ENCODE peak calls at places on chromosomes 1 and 21, in four cellular contexts. M is left lung, U is aorta, X is lower lobe of right lung. R is an unnamed sample.

GRCh38 chr1:221695346-221695745 is 46.5 kb downstream of the DUSP10 start:
- DNase-seq in M (no peak), U (no peak), X (no peak), R (no peak)

GRCh38 chr21:39020751-39021474 is 162.3 kb downstream of the PSMG1 start:
- DNase-seq in M (peak; percentile 64), U (no peak), X (peak; percentile 62), R (no peak)

GRCh38 chr1:167683641-167684502 is 37.9 kb upstream of the MPZL1 start:
- DNase-seq in M (peak; percentile 50), U (peak; percentile 85), X (peak; percentile 66), R (no peak)

GRCh38 chr1:167454304-167454928 is 63.9 kb downstream of the CD247 start:
- DNase-seq in M (peak; percentile 20), U (no peak), X (no peak), R (no peak)

GRCh38 chr1:181714428-181714827 is 231.1 kb downstream of the CACNA1E start:
- DNase-seq in M (no peak), U (no peak), X (no peak), R (no peak)

GRCh38 chr1:33443705-33444180 is 12.8 kb upstream of the PHC2 start:
- DNase-seq in M (no peak), U (no peak), X (no peak), R (no peak)

GRCh38 chr1:26045712-26046312 is at the start of gene SLC30A2:
- DNase-seq in M (no peak), U (peak; percentile 70), X (no peak), R (no peak)

GRCh38 chr1:71047635-71048607 is at the start of gene PTGER3:
- DNase-seq in M (peak; percentile 62), U (peak; percentile 95), X (peak; percentile 82), R (peak; percentile 51)

GRCh38 chr1:185936641-185937040 is 202.4 kb downstream of the HMCN1 start:
- DNase-seq in M (no peak), U (no peak), X (no peak), R (no peak)

GRCh38 chr1:19313636-19313959 is 1.5 kb downstream of the SLC66A1 start:
- DNase-seq in M (no peak), U (no peak), X (no peak), R (peak; percentile 58)

GRCh38 chr1:110672001-110672752 is 2.6 kb downstream of the KCNA3 start:
- DNase-seq in M (no peak), U (no peak), X (no peak), R (peak; percentile 12)

GRCh38 chr1:88701275-88701674 is 17.2 kb downstream of the PKN2 start:
- DNase-seq in M (no peak), U (no peak), X (no peak), R (peak; percentile 7)

GRCh38 chr1:21914880-21915640 is 22.1 kb downstream of the HSPG2 start:
- DNase-seq in M (no peak), U (peak; percentile 89), X (peak; percentile 69), R (peak; percentile 65)
- H3K4me1 ChIP-seq in M (peaks cover 41% of the 10 kb centered on the region), U (peaks cover 9% of the 10 kb centered on the region), X (peaks cover 65% of the 10 kb centered on the region), R (peaks cover 7% of the 10 kb centered on the region)

GRCh38 chr1:152745765-152746444 is 11.9 kb upstream of the KPRP start:
- DNase-seq in M (no peak), U (no peak), X (no peak), R (no peak)

GRCh38 chr1:152745289-152745704 is 12.5 kb upstream of the KPRP start:
- DNase-seq in M (no peak), U (no peak), X (no peak), R (no peak)

GRCh38 chr1:152741656-152742055 is 16.2 kb upstream of the KPRP start:
- DNase-seq in M (no peak), U (no peak), X (no peak), R (no peak)

GRCh38 chr1:152739841-152740240 is 18.0 kb upstream of the KPRP start:
- DNase-seq in M (no peak), U (no peak), X (no peak), R (no peak)

GRCh38 chr1:152743371-152744145 is 14.3 kb upstream of the KPRP start:
- DNase-seq in M (no peak), U (no peak), X (no peak), R (no peak)
- H3K27ac ChIP-seq in M (no peak overlapping the region), U (no peak overlapping the region), X (no peak overlapping the region), R (no peak overlapping the region)

GRCh38 chr1:184388671-184389292 is 2.0 kb downstream of the C1orf21 start:
- DNase-seq in M (no peak), U (no peak), X (no peak), R (no peak)
- H3K4me3 ChIP-seq in M (peak overlapping the region; percentile 86), U (peak overlapping the region; percentile 99), X (peak overlapping the region; percentile 77), R (peak overlapping the region; percentile 94)

GRCh38 chr1:40928699-40929098 is 50.8 kb upstream of the CTPS1 start:
- DNase-seq in M (no peak), U (no peak), X (no peak), R (no peak)

GRCh38 chr1:40931601-40932000 is 47.9 kb upstream of the CTPS1 start:
- DNase-seq in M (no peak), U (no peak), X (no peak), R (no peak)

GRCh38 chr1:40926441-40926840 is 53.1 kb upstream of the CTPS1 start:
- DNase-seq in M (no peak), U (no peak), X (no peak), R (no peak)

GRCh38 chr1:40930174-40930573 is 49.3 kb upstream of the CTPS1 start:
- DNase-seq in M (no peak), U (no peak), X (no peak), R (no peak)

DNA sequence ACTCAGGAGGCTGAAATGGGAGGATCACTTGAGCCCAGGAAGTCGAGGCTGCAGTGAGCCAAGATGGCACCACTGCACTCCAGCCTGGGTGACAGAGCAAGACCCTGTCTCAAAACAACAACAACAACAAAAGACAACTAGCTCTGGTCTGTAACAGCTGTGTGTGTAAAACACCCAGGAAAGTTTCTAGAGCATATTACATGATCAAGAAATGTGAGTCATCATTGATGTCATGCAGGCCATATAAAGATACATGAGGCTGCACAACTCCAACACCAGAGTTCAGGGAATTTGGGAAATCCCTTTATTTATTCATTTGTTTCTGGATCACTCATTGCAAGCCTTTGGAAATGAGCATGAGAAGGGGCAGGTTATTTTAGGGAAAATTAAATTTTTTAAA is 50.4 kb upstream of the CTPS1 start:
- DNase-seq in M (no peak), U (no peak), X (no peak), R (no peak)
- H3K4me1 ChIP-seq in M (no peaks in the 10 kb centered on the region), U (no peaks in the 10 kb centered on the region), X (no peaks in the 10 kb centered on the region), R (no peaks in the 10 kb centered on the region)

DNA sequence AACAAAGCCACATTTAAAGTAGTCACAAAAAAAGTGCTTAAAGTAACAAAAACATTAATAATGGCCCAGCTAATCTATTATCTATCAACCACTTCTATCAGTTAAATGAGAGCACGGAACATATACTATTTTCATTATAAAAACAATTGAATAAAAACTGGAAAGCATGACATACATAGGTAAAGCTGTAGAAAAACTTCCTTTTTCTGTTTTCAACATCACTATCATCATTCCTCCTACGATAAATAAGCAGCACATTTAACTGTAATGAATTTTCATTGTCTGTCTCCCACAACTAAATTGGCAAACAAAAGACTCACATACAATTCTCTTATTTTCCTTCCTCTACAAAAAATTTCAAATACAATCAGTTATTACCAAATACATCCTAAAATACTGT is 96.4 kb upstream of the DPH5 start:
- DNase-seq in M (no peak), U (no peak), X (no peak), R (no peak)
- H3K27ac ChIP-seq in M (no peak overlapping the region), U (no peak overlapping the region), X (no peak overlapping the region), R (no peak overlapping the region)

DNA sequence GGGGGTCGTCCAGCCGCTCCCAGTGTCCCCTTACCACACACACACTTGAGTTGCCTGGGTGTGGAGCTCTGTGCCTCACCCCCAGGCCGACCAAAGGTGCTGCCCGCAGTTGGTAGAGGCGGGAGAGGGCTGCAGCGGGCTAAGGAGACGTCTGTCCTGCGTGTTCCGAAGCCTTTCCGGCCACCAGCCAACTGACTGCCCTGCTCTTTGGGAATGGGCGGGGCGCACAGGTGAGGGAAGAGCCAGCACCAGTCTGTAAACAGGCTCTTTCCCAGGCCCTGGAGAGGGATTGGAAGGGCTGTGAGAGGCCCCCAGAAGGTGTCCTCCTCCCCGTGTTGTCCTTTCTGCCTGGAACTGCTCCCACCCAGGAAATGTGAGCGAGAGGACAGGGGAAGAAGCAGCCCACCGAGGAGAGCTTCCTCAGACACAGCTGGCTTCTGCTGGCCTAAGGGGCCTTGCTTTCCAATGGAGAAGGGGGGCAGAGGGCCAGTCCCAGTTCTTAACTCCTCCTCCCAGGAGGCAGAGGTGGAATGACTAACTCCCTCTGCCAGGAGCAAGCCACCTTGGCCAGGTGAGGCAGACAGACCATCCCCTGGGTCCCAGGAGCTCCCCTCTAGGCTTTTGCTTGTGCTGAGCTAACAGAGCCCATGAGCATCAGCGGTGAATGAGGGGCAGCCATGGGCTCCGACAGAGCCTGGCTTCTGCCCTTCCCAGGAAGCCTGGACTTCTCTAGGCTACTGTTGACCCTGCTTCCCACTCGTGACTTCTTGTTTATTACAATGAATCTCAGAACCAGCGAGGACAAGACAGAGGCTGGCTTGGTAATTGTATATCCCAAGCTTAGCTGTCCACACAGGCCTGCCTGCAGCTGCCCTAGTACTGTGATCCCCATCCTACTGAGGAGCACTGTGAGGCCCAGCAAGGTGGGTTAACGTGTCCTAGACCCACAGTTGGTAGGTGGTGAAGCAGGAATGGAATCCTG is 158.1 kb upstream of the COA6 start:
- DNase-seq in M (peak; percentile 48), U (no peak), X (peak; percentile 60), R (peak; percentile 17)
- H3K4me3 ChIP-seq in M (peak overlapping the region; percentile 24), U (no peak overlapping the region), X (peak overlapping the region; percentile 56), R (no peak overlapping the region)

R was measured in small intestine.